ENCODE peak calls at places on chromosomes 5 and 9, in nine cellular contexts. P is transverse colon; Y is astrocyte; G is IMR-90; E is left ventricle myocardium inferior; Z is CD4-positive, alpha-beta memory T cell; K is GM23338; A is tibial nerve; W is PC-3. C is an unnamed sample.
A peak's percentile ranks its signal among the peaks of the same experiment; 100 is the strongest.

GRCh38 chr5:54887663-54888062 is 97.7 kb downstream of the ESM1 start:
- DNase-seq in P (no peak), Y (no peak), G (no peak), E (no peak), Z (no peak), K (no peak), A (no peak), W (no peak), C (no peak)

GRCh38 chr5:56681346-56681745 is 134.0 kb upstream of the MAP3K1 start:
- DNase-seq in P (no peak), Y (peak; percentile 42), G (peak; percentile 43), E (no peak), Z (no peak), K (no peak), A (no peak), W (no peak), C (no peak)

GRCh38 chr5:93151121-93151520 is 429.9 kb downstream of the NR2F1-AS1 start:
- DNase-seq in P (no peak), Y (peak; percentile 42), G (peak; percentile 60), E (no peak), Z (no peak), K (no peak), A (no peak), W (peak; percentile 85), C (no peak)

GRCh38 chr5:177378884-177379883 is 5.0 kb upstream of the SLC34A1 start:
- DNase-seq in P (no peak), Y (peak; percentile 90), G (peak; percentile 97), E (no peak), Z (no peak), K (no peak), A (no peak), W (peak; percentile 76), C (no peak)

GRCh38 chr9:20865357-20865756 is 166.1 kb downstream of the HACD4 start:
- DNase-seq in P (no peak), Y (no peak), G (no peak), E (no peak), Z (no peak), K (no peak), A (no peak), W (no peak), C (no peak)

GRCh38 chr9:99235874-99236627 is 14.0 kb downstream of the SEC61B start:
- DNase-seq in P (peak; percentile 34), Y (no peak), G (no peak), E (no peak), Z (no peak), K (no peak), A (no peak), W (no peak), C (no peak)

GRCh38 chr5:1788828-1789227 is 10.8 kb downstream of the MRPL36 start:
- DNase-seq in P (no peak), Y (no peak), G (no peak), E (no peak), Z (no peak), K (peak; percentile 35), A (no peak), W (no peak), C (no peak)

GRCh38 chr5:181170237-181170830 is 22.9 kb downstream of the OR2V2 start:
- DNase-seq in P (no peak), Y (no peak), G (no peak), E (no peak), Z (no peak), K (peak; percentile 75), A (no peak), W (no peak), C (no peak)

GRCh38 chr5:126099077-126099476 is 324.1 kb upstream of the GRAMD2B start:
- DNase-seq in P (no peak), Y (no peak), G (no peak), E (no peak), Z (no peak), K (no peak), A (no peak), W (no peak), C (no peak)

GRCh38 chr9:133994359-133995011 is 2.4 kb upstream of the VAV2 start:
- DNase-seq in P (peak; percentile 86), Y (no peak), G (peak; percentile 54), E (peak; percentile 78), Z (peak; percentile 58), K (peak; percentile 86), A (peak; percentile 79), W (peak; percentile 71), C (no peak)

GRCh38 chr5:16776611-16777251 is 159.4 kb downstream of the MYO10 start:
- DNase-seq in P (no peak), Y (no peak), G (no peak), E (no peak), Z (no peak), K (peak; percentile 79), A (peak; percentile 20), W (no peak), C (no peak)

GRCh38 chr5:170861295-170861854 is 443 bp upstream of the RANBP17 start:
- DNase-seq in P (no peak), Y (no peak), G (no peak), E (no peak), Z (no peak), K (no peak), A (no peak), W (no peak), C (no peak)

DNA sequence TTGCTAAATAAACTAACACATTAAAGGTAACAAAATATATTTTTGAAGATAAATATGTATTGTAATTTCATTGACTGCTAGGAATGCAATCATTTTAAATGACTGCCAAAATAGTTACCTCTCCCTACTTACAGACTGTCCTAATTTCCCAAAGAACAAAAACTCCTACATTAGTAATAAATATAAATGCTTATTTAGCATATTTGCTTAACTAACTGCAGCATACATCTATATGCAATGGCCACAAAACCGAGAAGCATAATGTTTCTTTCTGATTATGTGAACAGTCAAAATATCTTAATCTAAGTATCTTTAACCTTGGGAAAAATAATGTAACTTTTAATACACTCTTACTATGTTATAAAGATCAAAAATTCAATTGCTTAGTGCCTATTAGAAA is 431.7 kb downstream of the HCN1 start:
- DNase-seq in P (no peak), Y (no peak), G (no peak), E (no peak), Z (no peak), K (no peak), A (no peak), W (no peak), C (no peak)
- H3K4me1 ChIP-seq in P (no peaks in the 10 kb centered on the region), Y (no peaks in the 10 kb centered on the region), G (no peaks in the 10 kb centered on the region), E (no peaks in the 10 kb centered on the region), Z (no peaks in the 10 kb centered on the region), K (peaks cover 8% of the 10 kb centered on the region), A (no peaks in the 10 kb centered on the region), W (no peaks in the 10 kb centered on the region), C (no peaks in the 10 kb centered on the region)

GRCh38 chr9:123377211-123377971 is 21.4 kb downstream of the CRB2 start:
- DNase-seq in P (peak; percentile 83), Y (peak; percentile 16), G (no peak), E (no peak), Z (no peak), K (no peak), A (no peak), W (no peak), C (no peak)

GRCh38 chr9:123378028-123378427 is 22.0 kb downstream of the CRB2 start:
- DNase-seq in P (no peak), Y (no peak), G (no peak), E (no peak), Z (no peak), K (no peak), A (peak; percentile 7), W (no peak), C (no peak)

GRCh38 chr9:123376218-123377071 is 20.4 kb downstream of the CRB2 start:
- DNase-seq in P (no peak), Y (no peak), G (no peak), E (no peak), Z (no peak), K (no peak), A (no peak), W (no peak), C (no peak)

GRCh38 chr9:123380852-123381705 is 25.1 kb downstream of the CRB2 start:
- DNase-seq in P (no peak), Y (no peak), G (no peak), E (no peak), Z (no peak), K (no peak), A (no peak), W (no peak), C (no peak)

GRCh38 chr9:123378956-123379660 is 23.1 kb downstream of the CRB2 start:
- DNase-seq in P (no peak), Y (no peak), G (no peak), E (no peak), Z (no peak), K (no peak), A (no peak), W (no peak), C (no peak)
- H3K4me1 ChIP-seq in P (peaks cover 25% of the 10 kb centered on the region), Y (peaks cover 13% of the 10 kb centered on the region), G (no peaks in the 10 kb centered on the region), E (peaks cover 10% of the 10 kb centered on the region), Z (peaks cover 14% of the 10 kb centered on the region), K (peaks cover 3% of the 10 kb centered on the region), A (no peaks in the 10 kb centered on the region), W (no peaks in the 10 kb centered on the region), C (no peaks in the 10 kb centered on the region)

GRCh38 chr5:142798099-142798768 is 28.1 kb downstream of the ARHGAP26 start:
- DNase-seq in P (no peak), Y (no peak), G (no peak), E (no peak), Z (peak; percentile 28), K (no peak), A (peak; percentile 48), W (no peak), C (no peak)

GRCh38 chr5:142795246-142795645 is 25.1 kb downstream of the ARHGAP26 start:
- DNase-seq in P (no peak), Y (no peak), G (no peak), E (no peak), Z (no peak), K (no peak), A (no peak), W (no peak), C (no peak)

GRCh38 chr5:142796492-142797109 is 26.4 kb downstream of the ARHGAP26 start:
- DNase-seq in P (no peak), Y (no peak), G (no peak), E (no peak), Z (no peak), K (no peak), A (no peak), W (no peak), C (no peak)

GRCh38 chr5:142794527-142794926 is 24.4 kb downstream of the ARHGAP26 start:
- DNase-seq in P (no peak), Y (no peak), G (no peak), E (no peak), Z (no peak), K (no peak), A (no peak), W (no peak), C (no peak)

DNA sequence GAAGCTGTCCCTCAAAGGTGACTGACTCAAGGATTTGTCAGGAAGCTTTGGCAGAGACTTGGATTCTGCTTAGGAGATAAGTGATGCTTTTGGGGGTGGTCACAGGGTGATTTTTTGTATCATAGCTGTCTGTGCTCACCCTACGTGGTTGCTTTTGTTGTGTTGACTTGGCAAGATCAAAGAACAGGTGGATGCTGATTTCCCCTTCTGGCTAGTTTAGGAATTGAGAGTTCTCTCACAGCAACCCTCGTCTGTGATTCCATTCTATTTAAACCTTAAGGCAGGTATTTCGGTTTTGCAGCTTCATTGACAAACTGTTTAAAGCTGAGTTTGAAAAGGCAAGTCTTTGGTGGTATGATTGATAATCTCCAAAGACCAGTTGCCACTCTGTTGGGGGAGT is 27.2 kb downstream of the ARHGAP26 start:
- DNase-seq in P (no peak), Y (no peak), G (no peak), E (no peak), Z (no peak), K (peak; percentile 67), A (no peak), W (no peak), C (no peak)
- H3K4me1 ChIP-seq in P (no peaks in the 10 kb centered on the region), Y (no peaks in the 10 kb centered on the region), G (no peaks in the 10 kb centered on the region), E (peaks cover 94% of the 10 kb centered on the region), Z (peaks cover 57% of the 10 kb centered on the region), K (peaks cover 18% of the 10 kb centered on the region), A (peaks cover 12% of the 10 kb centered on the region), W (no peaks in the 10 kb centered on the region), C (peaks cover 58% of the 10 kb centered on the region)

GRCh38 chr5:135997936-135998335 is 30.9 kb upstream of the TGFBI start:
- DNase-seq in P (no peak), Y (no peak), G (no peak), E (no peak), Z (no peak), K (peak; percentile 65), A (no peak), W (no peak), C (no peak)
- H3K4me1 ChIP-seq in P (no peaks in the 10 kb centered on the region), Y (peaks cover 69% of the 10 kb centered on the region), G (peaks cover 42% of the 10 kb centered on the region), E (peaks cover 32% of the 10 kb centered on the region), Z (no peaks in the 10 kb centered on the region), K (no peaks in the 10 kb centered on the region), A (peaks cover 11% of the 10 kb centered on the region), W (peaks cover 23% of the 10 kb centered on the region), C (no peaks in the 10 kb centered on the region)